ENCODE peak calls at places on chromosomes 1 and 21, in nine cellular contexts. B is NCI-H1092; J is substantia nigra; K is nephron progenitor cell; A is hepatic stellate cell; O is memory B cell; Y is CD8-positive, alpha-beta T cell; H is Jurkat, Clone E6-1; D is MCF 10A. G is an unnamed sample.

GRCh38 chr1:217354900-217355299 is 276.0 kb downstream of the GPATCH2 start:
- DNase-seq in B (no peak), J (no peak), K (no peak), A (no peak), O (no peak), Y (no peak), H (no peak), D (no peak), G (no peak)

GRCh38 chr21:44082648-44083436 is 24.4 kb upstream of the PWP2 start:
- DNase-seq in B (no peak), J (no peak), K (no peak), A (no peak), O (no peak), Y (no peak), H (peak; percentile 30), D (no peak), G (no peak)

GRCh38 chr21:41640756-41641509 is 125.9 kb downstream of the RIPK4 start:
- DNase-seq in B (no peak), J (no peak), K (no peak), A (peak; percentile 64), O (no peak), Y (no peak), H (no peak), D (peak; percentile 47), G (no peak)

GRCh38 chr1:163035791-163036249 is 33.3 kb upstream of the RGS4 start:
- DNase-seq in B (peak; percentile 16), J (no peak), K (peak; percentile 35), A (peak; percentile 27), O (no peak), Y (no peak), H (no peak), D (peak; percentile 80), G (no peak)

GRCh38 chr21:33219961-33220360 is 9.8 kb upstream of the IFNAR2 start:
- DNase-seq in B (no peak), J (no peak), K (no peak), A (no peak), O (no peak), Y (peak; percentile 47), H (no peak), D (no peak), G (no peak)

GRCh38 chr1:156860113-156860638 is 489 bp upstream of the NTRK1 start:
- DNase-seq in B (peak; percentile 45), J (no peak), K (peak; percentile 75), A (peak; percentile 80), O (peak; percentile 45), Y (peak; percentile 47), H (peak; percentile 5), D (peak; percentile 60), G (no peak)

GRCh38 chr1:233359431-233359830 is 31.9 kb downstream of the MAP3K21 start:
- DNase-seq in B (no peak), J (no peak), K (no peak), A (no peak), O (no peak), Y (no peak), H (no peak), D (no peak), G (no peak)

GRCh38 chr1:109794319-109795132 is 30.8 kb upstream of the EPS8L3 start:
- DNase-seq in B (peak; percentile 23), J (no peak), K (no peak), A (no peak), O (no peak), Y (no peak), H (no peak), D (no peak), G (no peak)

GRCh38 chr1:192810253-192810880 is 1.5 kb downstream of the RGS2 start:
- DNase-seq in B (no peak), J (no peak), K (peak; percentile 7), A (no peak), O (peak; percentile 41), Y (no peak), H (no peak), D (peak; percentile 27), G (no peak)

GRCh38 chr1:115466433-115466832 is 128.4 kb upstream of the NGF start:
- DNase-seq in B (no peak), J (no peak), K (no peak), A (peak; percentile 32), O (no peak), Y (no peak), H (no peak), D (no peak), G (no peak)

GRCh38 chr1:180116964-180117763 is 37.5 kb upstream of the QSOX1 start:
- DNase-seq in B (no peak), J (no peak), K (no peak), A (peak; percentile 29), O (no peak), Y (no peak), H (no peak), D (no peak), G (no peak)

GRCh38 chr1:193104496-193104905 is 713 bp downstream of the GLRX2 start:
- DNase-seq in B (peak; percentile 24), J (peak; percentile 18), K (peak; percentile 46), A (peak; percentile 41), O (no peak), Y (no peak), H (no peak), D (peak; percentile 71), G (no peak)

GRCh38 chr1:89042491-89042890 is 19.8 kb upstream of the GBP3 start:
- DNase-seq in B (no peak), J (no peak), K (no peak), A (no peak), O (no peak), Y (no peak), H (no peak), D (no peak), G (no peak)

GRCh38 chr1:246483204-246483933 is 23.7 kb downstream of the SMYD3 start:
- DNase-seq in B (no peak), J (no peak), K (no peak), A (peak; percentile 19), O (no peak), Y (no peak), H (no peak), D (no peak), G (no peak)

GRCh38 chr1:31735571-31735970 is 28.6 kb downstream of the ADGRB2 start:
- DNase-seq in B (no peak), J (no peak), K (no peak), A (no peak), O (no peak), Y (no peak), H (no peak), D (no peak), G (no peak)

GRCh38 chr1:155741908-155742307 is 53.0 kb downstream of the DAP3 start:
- DNase-seq in B (no peak), J (no peak), K (no peak), A (no peak), O (no peak), Y (no peak), H (no peak), D (no peak), G (no peak)

GRCh38 chr21:26374817-26375216 is 198.3 kb downstream of the CYYR1 start:
- DNase-seq in B (no peak), J (no peak), K (no peak), A (no peak), O (no peak), Y (no peak), H (no peak), D (no peak), G (no peak)

GRCh38 chr1:107682467-107682866 is 282.5 kb downstream of the VAV3 start:
- DNase-seq in B (no peak), J (no peak), K (no peak), A (no peak), O (no peak), Y (no peak), H (no peak), D (peak; percentile 70), G (peak; percentile 88)

GRCh38 chr21:34981793-34982192 is 67.3 kb downstream of the RUNX1 start:
- DNase-seq in B (no peak), J (no peak), K (no peak), A (no peak), O (no peak), Y (no peak), H (no peak), D (no peak), G (no peak)

GRCh38 chr1:223739366-223740057 is 27.2 kb downstream of the CAPN2 start:
- DNase-seq in B (no peak), J (no peak), K (no peak), A (no peak), O (no peak), Y (no peak), H (no peak), D (peak; percentile 85), G (peak; percentile 52)

GRCh38 chr1:235138821-235139220 is 10.2 kb upstream of the TOMM20 start:
- DNase-seq in B (no peak), J (no peak), K (no peak), A (no peak), O (no peak), Y (no peak), H (no peak), D (no peak), G (no peak)

GRCh38 chr1:30756545-30757195 is 904 bp downstream of the LAPTM5 start:
- DNase-seq in B (no peak), J (no peak), K (no peak), A (peak; percentile 93), O (peak; percentile 65), Y (peak; percentile 87), H (peak; percentile 88), D (peak; percentile 86), G (no peak)

GRCh38 chr1:52707927-52708655 is 9.9 kb upstream of the COA7 start:
- DNase-seq in B (no peak), J (no peak), K (no peak), A (peak; percentile 68), O (no peak), Y (no peak), H (no peak), D (peak; percentile 17), G (no peak)

GRCh38 chr21:45320991-45321656 is 33.4 kb upstream of the POFUT2 start:
- DNase-seq in B (no peak), J (no peak), K (no peak), A (no peak), O (no peak), Y (no peak), H (no peak), D (no peak), G (no peak)

GRCh38 chr1:223143760-223144248 is 756 bp upstream of the TLR5 start:
- DNase-seq in B (no peak), J (no peak), K (no peak), A (no peak), O (no peak), Y (peak; percentile 54), H (peak; percentile 25), D (no peak), G (no peak)

GRCh38 chr1:179441456-179441855 is 75.7 kb downstream of the AXDND1 start:
- DNase-seq in B (no peak), J (no peak), K (no peak), A (no peak), O (no peak), Y (no peak), H (no peak), D (no peak), G (no peak)

GRCh38 chr1:59142663-59143487 is 154.0 kb upstream of the FGGY start:
- DNase-seq in B (no peak), J (no peak), K (no peak), A (peak; percentile 80), O (no peak), Y (no peak), H (no peak), D (peak; percentile 72), G (no peak)

GRCh38 chr1:59332983-59333382 is 36.1 kb downstream of the FGGY start:
- DNase-seq in B (no peak), J (no peak), K (no peak), A (no peak), O (no peak), Y (no peak), H (peak; percentile 77), D (peak; percentile 46), G (no peak)

GRCh38 chr1:96234299-96234698 is 487.3 kb upstream of the PTBP2 start:
- DNase-seq in B (peak; percentile 84), J (no peak), K (no peak), A (no peak), O (no peak), Y (no peak), H (no peak), D (peak; percentile 76), G (no peak)

GRCh38 chr1:3237994-3238704 is 169.1 kb downstream of the PRDM16 start:
- DNase-seq in B (no peak), J (peak; percentile 28), K (no peak), A (no peak), O (no peak), Y (no peak), H (no peak), D (no peak), G (no peak)

GRCh38 chr1:193417945-193418744 is 231.7 kb upstream of the B3GALT2 start:
- DNase-seq in B (no peak), J (no peak), K (no peak), A (no peak), O (peak; percentile 9), Y (no peak), H (peak; percentile 17), D (peak; percentile 46), G (no peak)

G was measured in SK-N-MC.